ENCODE peak calls at places on chromosome 1, in eight cellular contexts. T is glutamatergic neuron, R is Calu3, S is IMR-90, O is neural progenitor cell, H is A673, G is foreskin fibroblast, B is tibial nerve. A is an unnamed sample.

GRCh38 chr1:18693256-18694098 is 62.8 kb downstream of the PAX7 start:
- DNase-seq in T (peak; percentile 73), R (no peak), S (no peak), O (peak; percentile 84), H (no peak), G (no peak), B (no peak), A (no peak)

GRCh38 chr1:32286763-32287162 is 5.1 kb upstream of the HDAC1 start:
- DNase-seq in T (no peak), R (no peak), S (no peak), O (no peak), H (no peak), G (no peak), B (no peak), A (no peak)

GRCh38 chr1:2934642-2935081 is 86.6 kb upstream of the ACTRT2 start:
- DNase-seq in T (no peak), R (no peak), S (no peak), O (no peak), H (no peak), G (no peak), B (no peak), A (no peak)

GRCh38 chr1:98706173-98706848 is 44.8 kb downstream of the SNX7 start:
- DNase-seq in T (no peak), R (no peak), S (peak; percentile 80), O (no peak), H (no peak), G (peak; percentile 25), B (no peak), A (no peak)

GRCh38 chr1:240293706-240294105 is 202.0 kb downstream of the FMN2 start:
- DNase-seq in T (no peak), R (no peak), S (peak; percentile 18), O (no peak), H (no peak), G (peak; percentile 45), B (no peak), A (no peak)

GRCh38 chr1:4648657-4649056 is 5.8 kb upstream of the AJAP1 start:
- DNase-seq in T (no peak), R (no peak), S (no peak), O (no peak), H (no peak), G (no peak), B (no peak), A (no peak)

GRCh38 chr1:113265196-113265595 is 125.1 kb upstream of the MAGI3 start:
- DNase-seq in T (no peak), R (no peak), S (no peak), O (no peak), H (no peak), G (no peak), B (no peak), A (no peak)

GRCh38 chr1:109134423-109134822 is 20.5 kb downstream of the ELAPOR1 start:
- DNase-seq in T (no peak), R (no peak), S (no peak), O (no peak), H (no peak), G (no peak), B (no peak), A (no peak)

GRCh38 chr1:91440845-91441244 is 36.2 kb upstream of the HFM1 start:
- DNase-seq in T (no peak), R (no peak), S (no peak), O (no peak), H (peak; percentile 40), G (peak; percentile 34), B (no peak), A (no peak)

GRCh38 chr1:116309090-116309870 is 63.8 kb upstream of the ATP1A1 start:
- DNase-seq in T (no peak), R (no peak), S (no peak), O (no peak), H (no peak), G (no peak), B (no peak), A (no peak)

GRCh38 chr1:47813970-47814369 is 183.2 kb downstream of the TRABD2B start:
- DNase-seq in T (no peak), R (no peak), S (no peak), O (no peak), H (no peak), G (no peak), B (no peak), A (no peak)

GRCh38 chr1:47816325-47817071 is 180.7 kb downstream of the TRABD2B start:
- DNase-seq in T (no peak), R (no peak), S (no peak), O (no peak), H (no peak), G (no peak), B (no peak), A (no peak)

GRCh38 chr1:47817861-47818260 is 179.3 kb downstream of the TRABD2B start:
- DNase-seq in T (no peak), R (no peak), S (no peak), O (no peak), H (no peak), G (no peak), B (no peak), A (no peak)

GRCh38 chr1:47812848-47813508 is 184.2 kb downstream of the TRABD2B start:
- DNase-seq in T (no peak), R (no peak), S (no peak), O (no peak), H (no peak), G (no peak), B (no peak), A (no peak)

GRCh38 chr1:47814592-47815436 is 182.4 kb downstream of the TRABD2B start:
- DNase-seq in T (no peak), R (no peak), S (no peak), O (no peak), H (no peak), G (no peak), B (no peak), A (no peak)
- TF ChIP-seq CTCF in T (no peak), R (no peak), S (no peak), O (no peak), H (no peak), G (no peak), B (no peak), A (no peak)

GRCh38 chr1:9058465-9058864 is 11.0 kb downstream of the SLC2A5 start:
- DNase-seq in T (no peak), R (no peak), S (peak; percentile 34), O (peak; percentile 24), H (no peak), G (peak; percentile 67), B (no peak), A (no peak)
- TF ChIP-seq CTCF in T (no peak), R (no peak), S (peak; percentile 39), O (peak; percentile 25), H (peak; percentile 14), G (peak; percentile 29), B (no peak), A (peak; percentile 19)

DNA sequence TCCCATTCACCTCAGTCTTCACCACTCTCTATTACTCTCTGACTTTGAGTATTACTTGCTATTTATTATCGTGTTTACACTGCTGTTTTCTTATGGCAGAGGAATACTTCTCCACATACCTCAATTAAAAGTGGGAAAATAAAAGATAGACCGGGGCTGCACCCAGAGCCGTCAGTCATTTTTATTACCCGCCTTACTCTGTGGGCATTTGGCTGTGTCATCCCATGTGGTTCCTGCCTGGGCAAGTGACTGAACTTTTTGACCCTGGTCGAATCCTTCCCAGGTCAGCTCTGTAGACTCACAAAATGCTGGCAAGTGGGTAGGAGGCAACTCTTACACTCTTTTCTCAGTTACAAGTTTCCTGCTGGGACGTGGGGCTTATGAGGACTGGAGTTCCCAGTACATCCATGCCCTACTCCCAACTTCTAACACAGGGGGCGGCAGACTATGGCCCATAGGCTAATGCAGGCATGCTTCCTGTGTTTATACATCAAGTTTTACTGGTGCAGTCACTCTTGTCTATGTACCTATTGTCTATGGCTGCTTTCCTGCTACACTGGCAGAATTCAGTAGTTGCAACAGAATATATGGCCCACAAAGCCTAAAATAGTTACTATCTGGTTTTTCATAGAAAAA is 69.5 kb upstream of the KCND3 start:
- DNase-seq in T (no peak), R (peak; percentile 1), S (no peak), O (peak; percentile 20), H (no peak), G (no peak), B (no peak), A (no peak)
- TF ChIP-seq CTCF in T (no peak), R (no peak), S (no peak), O (peak; percentile 37), H (no peak), G (no peak), B (no peak), A (no peak)

GRCh38 chr1:182301467-182302198 is 90.0 kb downstream of the GLUL start:
- DNase-seq in T (no peak), R (peak; percentile 57), S (peak; percentile 1), O (peak; percentile 49), H (peak; percentile 30), G (peak; percentile 79), B (no peak), A (no peak)
- TF ChIP-seq CTCF in T (no peak), R (no peak), S (no peak), O (peak; percentile 21), H (no peak), G (no peak), B (no peak), A (no peak)

GRCh38 chr1:219374167-219374566 is 200.5 kb downstream of the LYPLAL1 start:
- DNase-seq in T (no peak), R (no peak), S (peak; percentile 49), O (no peak), H (no peak), G (peak; percentile 27), B (no peak), A (no peak)
- TF ChIP-seq CTCF in T (no peak), R (no peak), S (no peak), O (no peak), H (no peak), G (no peak), B (no peak), A (no peak)

GRCh38 chr1:63064135-63064534 is 258.2 kb upstream of the FOXD3 start:
- DNase-seq in T (no peak), R (no peak), S (no peak), O (no peak), H (no peak), G (no peak), B (no peak), A (no peak)

GRCh38 chr1:63069214-63069613 is 253.2 kb upstream of the FOXD3 start:
- DNase-seq in T (no peak), R (no peak), S (no peak), O (no peak), H (no peak), G (no peak), B (no peak), A (no peak)

GRCh38 chr1:63068626-63069025 is 253.7 kb upstream of the FOXD3 start:
- DNase-seq in T (no peak), R (no peak), S (no peak), O (no peak), H (no peak), G (peak; percentile 1), B (no peak), A (no peak)

DNA sequence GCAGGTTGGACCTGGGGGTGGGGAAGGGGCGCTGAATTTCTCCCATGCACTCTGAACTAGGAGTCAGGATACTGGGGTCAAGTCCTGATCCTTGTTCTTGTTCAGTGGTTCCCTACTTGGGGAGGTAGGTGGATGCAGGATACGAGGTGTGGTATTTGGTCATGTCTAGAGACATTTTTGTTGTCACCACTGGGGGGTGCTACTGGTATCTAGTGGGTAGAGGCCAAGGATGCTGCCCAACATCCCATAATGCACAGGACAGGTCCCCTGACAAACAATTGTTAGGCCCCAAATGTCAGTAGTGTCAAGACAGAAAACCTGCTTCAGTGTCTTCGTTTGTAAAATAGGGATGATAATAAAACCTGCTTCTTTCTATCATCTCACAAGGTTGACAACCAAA is 259.0 kb upstream of the FOXD3 start:
- DNase-seq in T (no peak), R (peak; percentile 14), S (no peak), O (peak; percentile 26), H (peak; percentile 6), G (no peak), B (no peak), A (no peak)
- TF ChIP-seq CTCF in T (peak; percentile 24), R (peak; percentile 26), S (no peak), O (peak; percentile 45), H (peak; percentile 41), G (no peak), B (no peak), A (no peak)

A was measured in neural crest cell.